ENCODE peak calls at places on chromosomes 7 and 10, in seven cellular contexts. Q, Z, M, T, F, O and J are unnamed samples.

GRCh38 chr7:28347964-28348363 is 64.4 kb upstream of the CREB5 start:
- DNase-seq in Q (no peak), F (no peak), T (no peak), M (no peak), Z (no peak), O (no peak), J (peak; percentile 23)

GRCh38 chr10:4260483-4260882 is 475.5 kb upstream of the KLF6 start:
- DNase-seq in O (no peak), M (no peak), Z (no peak), F (no peak), Q (no peak), T (no peak), J (no peak)

GRCh38 chr10:88113232-88113631 is 249.8 kb downstream of the PTEN start:
- DNase-seq in T (no peak), O (no peak), Q (no peak), Z (no peak), F (no peak), M (no peak), J (no peak)

GRCh38 chr7:84829719-84830118 is 357.1 kb downstream of the SEMA3D start:
- DNase-seq in Z (no peak), T (no peak), O (no peak), Q (no peak), F (no peak), M (no peak), J (no peak)

GRCh38 chr10:124569623-124570470 is 108.2 kb downstream of the LHPP start:
- DNase-seq in M (no peak), T (no peak), F (no peak), O (no peak), Z (no peak), Q (peak; percentile 23), J (no peak)

GRCh38 chr10:78579995-78580394 is 488.8 kb upstream of the ZMIZ1 start:
- DNase-seq in O (no peak), Q (no peak), F (no peak), M (no peak), T (peak; percentile 72), Z (no peak), J (no peak)

GRCh38 chr10:33332183-33333031 is 2.1 kb downstream of the NRP1 start:
- DNase-seq in T (no peak), Q (no peak), F (no peak), O (no peak), Z (no peak), M (no peak), J (no peak)

GRCh38 chr7:476736-477360 is 42.8 kb downstream of the PDGFA start:
- DNase-seq in F (no peak), O (no peak), T (no peak), Q (peak; percentile 45), M (peak; percentile 58), Z (no peak), J (no peak)

GRCh38 chr7:6419310-6419773 is 28.4 kb downstream of the DAGLB start:
- DNase-seq in T (no peak), M (no peak), F (no peak), Z (no peak), Q (no peak), O (no peak), J (no peak)

GRCh38 chr10:71999360-72000072 is 35.3 kb downstream of the CHST3 start:
- DNase-seq in Q (peak; percentile 95), F (no peak), M (no peak), Z (peak; percentile 62), O (no peak), T (peak; percentile 84), J (peak; percentile 65)

GRCh38 chr10:3735175-3735574 is 49.8 kb downstream of the KLF6 start:
- DNase-seq in T (peak; percentile 54), O (no peak), M (no peak), Z (no peak), F (no peak), Q (no peak), J (no peak)

GRCh38 chr10:44975487-44976331 is 2.9 kb downstream of the DEPP1 start:
- DNase-seq in O (no peak), Q (peak; percentile 87), Z (no peak), F (no peak), M (no peak), T (no peak), J (peak; percentile 37)

GRCh38 chr10:107733328-107733727 is 568.8 kb upstream of the SORCS1 start:
- DNase-seq in Q (no peak), M (no peak), T (no peak), F (no peak), O (no peak), Z (peak; percentile 20), J (no peak)

GRCh38 chr10:118343115-118343514 is 991 bp upstream of the FAM204A start:
- DNase-seq in T (no peak), Z (no peak), M (no peak), F (no peak), O (no peak), Q (no peak), J (peak; percentile 11)

GRCh38 chr10:112601214-112602090 is 154.4 kb downstream of the VTI1A start:
- DNase-seq in Q (no peak), O (no peak), T (no peak), M (no peak), Z (no peak), F (no peak), J (no peak)

GRCh38 chr10:73810358-73810734 is 1.1 kb downstream of the NDST2 start:
- DNase-seq in T (no peak), O (no peak), Q (no peak), M (no peak), F (no peak), Z (no peak), J (no peak)

GRCh38 chr10:22317771-22318565 is 1.8 kb downstream of the COMMD3 start:
- DNase-seq in T (no peak), F (no peak), Q (no peak), O (no peak), M (no peak), Z (no peak), J (no peak)

GRCh38 chr10:45373783-45374450 is at the start of gene ALOX5:
- DNase-seq in O (no peak), T (peak; percentile 61), Z (no peak), Q (peak; percentile 86), M (no peak), F (peak; percentile 44), J (no peak)

GRCh38 chr7:158447206-158448171 is 140.1 kb downstream of the PTPRN2 start:
- DNase-seq in F (no peak), M (no peak), O (no peak), Q (peak; percentile 70), Z (no peak), T (no peak), J (no peak)

GRCh38 chr7:39587393-39587792 is 21.2 kb downstream of the YAE1 start:
- DNase-seq in Q (no peak), F (no peak), T (no peak), O (no peak), M (no peak), Z (no peak), J (peak; percentile 53)

GRCh38 chr10:125284875-125285597 is 124.7 kb upstream of the CTBP2 start:
- DNase-seq in T (no peak), M (no peak), Z (no peak), O (no peak), Q (no peak), F (no peak), J (no peak)

GRCh38 chr7:151307536-151307935 is 34.1 kb upstream of the NUB1 start:
- DNase-seq in Z (no peak), M (no peak), O (no peak), T (peak; percentile 16), F (no peak), Q (no peak), J (no peak)

GRCh38 chr10:102509387-102509786 is 5.6 kb downstream of the SUFU start:
- DNase-seq in Q (no peak), F (no peak), T (no peak), O (no peak), Z (peak; percentile 27), M (no peak), J (peak; percentile 14)

GRCh38 chr7:100152937-100153666 is 4.4 kb downstream of the LAMTOR4 start:
- DNase-seq in O (no peak), F (no peak), Z (no peak), T (no peak), M (no peak), Q (no peak), J (no peak)

GRCh38 chr7:97846945-97847344 is 25.3 kb downstream of the ASNS start:
- DNase-seq in O (no peak), F (no peak), T (no peak), Q (no peak), M (no peak), Z (no peak), J (no peak)

GRCh38 chr7:76396039-76396732 is 13.3 kb downstream of the SSC4D start:
- DNase-seq in T (no peak), M (no peak), F (no peak), Z (no peak), Q (no peak), O (no peak), J (no peak)

GRCh38 chr10:60021324-60021723 is 115.0 kb upstream of the CCDC6 start:
- DNase-seq in O (no peak), Q (no peak), F (no peak), M (no peak), T (no peak), Z (no peak), J (no peak)

GRCh38 chr7:90595341-90595800 is 750 bp upstream of the CDK14 start:
- DNase-seq in T (no peak), F (no peak), O (no peak), Q (no peak), Z (no peak), M (no peak), J (peak; percentile 17)

GRCh38 chr10:53536322-53536721 is 763.7 kb upstream of the MBL2 start:
- DNase-seq in T (no peak), O (no peak), Z (no peak), M (no peak), F (no peak), Q (no peak), J (no peak)